ENCODE peak calls at places on chromosomes 3 and 15, in nine cellular contexts. A is amniotic stem cell, W is bronchial epithelial cell, T is GM10248, N is activated T-cell treated with anti-CD3 and anti-CD28 coated beads for 24 hours, K is GM12865, F is myocyte, S is lower lobe of right lung, Y is ELF-1. O is an unnamed sample.

GRCh38 chr15:70576683-70577082 is 186.7 kb downstream of the UACA start:
- DNase-seq in Y (no peak), N (no peak), T (no peak), S (no peak), W (no peak), K (no peak), A (no peak), F (no peak), O (no peak)

GRCh38 chr3:73586628-73587027 is 38.1 kb downstream of the PDZRN3 start:
- DNase-seq in S (no peak), W (no peak), A (no peak), T (no peak), Y (no peak), N (no peak), F (peak; percentile 59), K (no peak), O (no peak)

GRCh38 chr15:59553879-59554735 is 57.5 kb upstream of the GCNT3 start:
- DNase-seq in W (peak; percentile 99), N (no peak), T (no peak), K (no peak), F (peak; percentile 62), Y (no peak), A (no peak), S (no peak), O (no peak)

GRCh38 chr3:194574639-194575483 is 58.4 kb downstream of the TMEM44 start:
- DNase-seq in K (no peak), F (peak; percentile 75), S (no peak), N (no peak), T (no peak), W (peak; percentile 82), Y (no peak), A (no peak), O (no peak)

GRCh38 chr15:68930268-68931022 is at the start of gene SPESP1:
- DNase-seq in A (no peak), T (no peak), F (peak; percentile 77), S (peak; percentile 60), Y (no peak), N (peak; percentile 25), W (no peak), K (no peak), O (no peak)

GRCh38 chr3:149003653-149004305 is 12.4 kb downstream of the GYG1 start:
- DNase-seq in T (peak; percentile 29), S (no peak), K (peak; percentile 79), A (no peak), W (peak; percentile 49), F (no peak), N (no peak), Y (no peak), O (no peak)

GRCh38 chr3:66011098-66011655 is 27.5 kb downstream of the MAGI1 start:
- DNase-seq in A (no peak), N (no peak), T (no peak), K (no peak), Y (peak; percentile 24), S (no peak), F (no peak), W (no peak), O (no peak)

GRCh38 chr3:197511130-197511529 is 44.6 kb downstream of the BDH1 start:
- DNase-seq in F (no peak), T (no peak), K (no peak), N (no peak), S (peak; percentile 15), A (peak; percentile 18), W (peak; percentile 49), Y (no peak), O (no peak)

GRCh38 chr3:10883478-10884234 is 67.6 kb downstream of the SLC6A11 start:
- DNase-seq in A (no peak), S (no peak), N (no peak), K (peak; percentile 29), F (peak; percentile 9), Y (peak; percentile 9), W (peak; percentile 79), T (peak; percentile 39), O (no peak)

O was measured in NK-92 treated with Interleukin-12 subunit alpha and Interleukin-12 subunit beta, amount 100 ng/mL, for 24 hours.